ENCODE peak calls at places on chromosomes 2 and 18, in ten cellular contexts. P is neural crest cell; V is stimulated activated CD4-positive, alpha-beta T cell treated with anti-CD3 and anti-CD28 coated beads, Interleukin-1b, Interleukin-23, amount 100 ng/mL, for 4 hours; D is lower lobe of right lung; Z is astrocyte; J is astrocyte of the spinal cord; T is suprapubic skin; Y is ecto neural progenitor cell; H is T-cell; K is T-helper 1 cell. O is an unnamed sample.

GRCh38 chr2:24189551-24189950 is 14.7 kb downstream of the FAM228A start:
- DNase-seq in V (no peak), J (no peak), Z (no peak), Y (no peak), T (no peak), D (no peak), P (no peak), H (no peak), K (no peak), O (no peak)

GRCh38 chr2:217858519-217859466 is 144.0 kb downstream of the TNS1 start:
- DNase-seq in K (no peak), V (no peak), P (peak), H (no peak), D (no peak), Y (peak), T (peak), Z (peak), J (peak), O (no peak)

GRCh38 chr2:31263636-31264190 is 29.8 kb downstream of the EHD3 start:
- DNase-seq in K (no peak), T (no peak), H (no peak), Y (no peak), D (no peak), V (no peak), P (no peak), J (no peak), Z (no peak), O (no peak)

GRCh38 chr2:219684721-219685689 is 57.6 kb downstream of the SLC4A3 start:
- DNase-seq in K (no peak), T (peak), D (peak), Z (peak), P (no peak), H (peak), Y (peak), J (peak), V (peak), O (no peak)

GRCh38 chr2:239290618-239291504 is 110.0 kb downstream of the HDAC4 start:
- DNase-seq in K (no peak), J (peak), V (no peak), Z (peak), Y (no peak), T (peak), P (no peak), H (no peak), D (peak), O (no peak)

GRCh38 chr2:112793449-112793978 is 9.2 kb upstream of the IL1A start:
- DNase-seq in K (no peak), P (no peak), D (no peak), H (no peak), T (no peak), Z (peak), J (peak), Y (no peak), V (no peak), O (no peak)

GRCh38 chr2:2570360-2570759 is 239.3 kb upstream of the MYT1L start:
- DNase-seq in P (no peak), H (no peak), Y (peak), D (no peak), K (no peak), J (no peak), V (no peak), Z (no peak), T (no peak), O (no peak)

GRCh38 chr2:20221939-20222768 is 2.8 kb downstream of the SDC1 start:
- DNase-seq in Z (no peak), T (peak), J (no peak), K (no peak), Y (no peak), P (no peak), D (no peak), H (no peak), V (no peak), O (no peak)

GRCh38 chr2:139271879-139272278 is 491.7 kb upstream of the NXPH2 start:
- DNase-seq in K (no peak), H (no peak), J (no peak), P (no peak), T (no peak), V (no peak), Y (no peak), Z (no peak), D (no peak), O (no peak)

GRCh38 chr18:75483662-75484061 is 56.2 kb upstream of the SMIM21 start:
- DNase-seq in K (no peak), P (no peak), T (no peak), H (no peak), Y (no peak), Z (no peak), V (no peak), J (no peak), D (no peak), O (no peak)

GRCh38 chr2:207990784-207991183 is 34.5 kb downstream of the PLEKHM3 start:
- DNase-seq in Z (no peak), T (no peak), P (no peak), D (no peak), H (no peak), V (no peak), K (no peak), J (no peak), Y (no peak), O (no peak)

GRCh38 chr2:66379473-66379872 is 55.5 kb upstream of the MEIS1 start:
- DNase-seq in Y (no peak), H (no peak), J (no peak), V (no peak), D (no peak), T (no peak), P (no peak), Z (no peak), K (no peak), O (no peak)

GRCh38 chr18:11034816-11035215 is 114.6 kb downstream of the PIEZO2 start:
- DNase-seq in Z (no peak), K (no peak), T (no peak), H (no peak), D (no peak), J (no peak), Y (no peak), P (no peak), V (no peak), O (no peak)

GRCh38 chr2:3242747-3243369 is 134.8 kb downstream of the EIPR1 start:
- DNase-seq in J (no peak), H (peak), Y (no peak), T (no peak), Z (no peak), D (no peak), V (peak), P (no peak), K (peak), O (no peak)

GRCh38 chr2:178380763-178381162 is 70.2 kb downstream of the PRKRA start:
- DNase-seq in Z (no peak), V (no peak), H (no peak), Y (no peak), J (no peak), D (no peak), P (no peak), K (no peak), T (no peak), O (no peak)

GRCh38 chr2:165390875-165391274 is 78.6 kb upstream of the CSRNP3 start:
- DNase-seq in T (no peak), H (no peak), D (no peak), J (no peak), K (no peak), P (no peak), Z (no peak), V (no peak), Y (no peak), O (peak)

GRCh38 chr2:27921880-27922589 is 31.5 kb downstream of the BABAM2 start:
- DNase-seq in H (no peak), V (no peak), T (no peak), D (no peak), K (no peak), J (no peak), Z (no peak), Y (no peak), P (no peak), O (no peak)

GRCh38 chr2:222686086-222686750 is 14.8 kb downstream of the MOGAT1 start:
- DNase-seq in K (no peak), V (no peak), H (no peak), Y (no peak), P (no peak), T (no peak), D (no peak), Z (no peak), J (no peak), O (no peak)

GRCh38 chr2:132503621-132504200 is 87.1 kb downstream of the GPR39 start:
- DNase-seq in D (no peak), V (no peak), K (no peak), P (no peak), H (no peak), T (no peak), Y (no peak), J (peak), Z (peak), O (no peak)

GRCh38 chr18:79525556-79526467 is 130.1 kb downstream of the NFATC1 start:
- DNase-seq in Z (no peak), K (no peak), H (no peak), D (peak), J (no peak), T (no peak), P (no peak), V (no peak), Y (no peak), O (no peak)

GRCh38 chr18:59961086-59961485 is 61.3 kb downstream of the PMAIP1 start:
- DNase-seq in P (no peak), V (no peak), J (no peak), T (no peak), D (no peak), H (no peak), Z (no peak), K (no peak), Y (no peak), O (no peak)

GRCh38 chr2:45009303-45009927 is at the start of gene SIX2:
- DNase-seq in P (peak), D (peak), K (no peak), V (no peak), Y (peak), J (peak), H (no peak), Z (peak), T (peak), O (peak)

GRCh38 chr2:70132244-70133126 is 45.2 kb downstream of the PCBP1 start:
- DNase-seq in T (no peak), P (no peak), J (peak), Y (no peak), K (no peak), Z (peak), V (no peak), H (peak), D (peak), O (peak)

GRCh38 chr18:38312532-38312931 is 746.9 kb upstream of the CELF4 start:
- DNase-seq in T (no peak), H (no peak), V (no peak), Z (no peak), D (no peak), J (no peak), P (no peak), Y (no peak), K (no peak), O (no peak)

GRCh38 chr2:6264198-6264597 is 572.0 kb downstream of the SOX11 start:
- DNase-seq in H (no peak), Z (no peak), J (no peak), Y (no peak), K (no peak), D (no peak), V (no peak), P (no peak), T (no peak), O (no peak)

GRCh38 chr2:63842149-63843061 is 709 bp downstream of the UGP2 start:
- DNase-seq in V (no peak), K (no peak), T (peak), H (no peak), P (no peak), Y (peak), Z (peak), J (peak), D (no peak), O (no peak)

GRCh38 chr2:200787351-200788128 is 24.2 kb upstream of the BZW1 start:
- DNase-seq in V (no peak), Z (peak), H (no peak), T (no peak), P (no peak), D (no peak), K (no peak), Y (no peak), J (peak), O (no peak)

GRCh38 chr2:110678457-110679336 is 834 bp upstream of the BUB1 start:
- DNase-seq in Y (peak), T (peak), V (no peak), J (no peak), H (no peak), K (no peak), D (peak), P (peak), Z (peak), O (no peak)

GRCh38 chr2:233460726-233461431 is 105.7 kb downstream of the USP40 start:
- DNase-seq in Y (no peak), D (peak), P (no peak), T (no peak), K (no peak), Z (no peak), J (no peak), H (no peak), V (no peak), O (no peak)

GRCh38 chr2:240143801-240144648 is 3.6 kb upstream of the OTOS start:
- DNase-seq in T (no peak), V (peak), Y (peak), K (peak), H (peak), Z (no peak), P (peak), J (peak), D (peak), O (peak)

GRCh38 chr2:68317971-68318685 is 1.6 kb downstream of the CNRIP1 start:
- DNase-seq in V (no peak), D (no peak), J (peak), H (no peak), T (no peak), P (no peak), Y (no peak), Z (no peak), K (no peak), O (no peak)

GRCh38 chr18:48951448-48952286 is 902 bp upstream of the SMAD7 start:
- DNase-seq in T (no peak), Y (peak), J (peak), D (peak), P (peak), V (peak), H (peak), Z (peak), K (peak), O (peak)

GRCh38 chr2:201827621-201828020 is 21.3 kb downstream of the CDK15 start:
- DNase-seq in D (no peak), J (peak), Z (peak), K (no peak), P (no peak), Y (no peak), T (no peak), V (no peak), H (no peak), O (no peak)

GRCh38 chr18:48649231-48649630 is 110.4 kb downstream of the CTIF start:
- DNase-seq in P (no peak), T (no peak), K (no peak), H (no peak), Z (no peak), D (no peak), Y (no peak), V (no peak), J (no peak), O (no peak)